ENCODE peak calls at places on chromosomes 12 and 14, in six cellular contexts. H is fibroblast of pulmonary artery, G is BJ, C is tibial artery, T is heart right ventricle, E is progenitor cell of endocrine pancreas. B is an unnamed sample.

GRCh38 chr14:87264386-87264785 is 728.6 kb downstream of the GALC start:
- DNase-seq in G (no peak), T (no peak), E (no peak), H (no peak), C (no peak), B (no peak)

GRCh38 chr14:33943081-33943480 is 7.8 kb downstream of the EGLN3 start:
- DNase-seq in H (no peak), C (no peak), T (no peak), G (no peak), E (no peak), B (no peak)

GRCh38 chr12:32390572-32391219 is 8.7 kb upstream of the FGD4 start:
- DNase-seq in E (no peak), C (no peak), H (peak; percentile 36), T (peak; percentile 24), G (no peak), B (peak; percentile 30)

GRCh38 chr12:100238801-100239200 is 28.1 kb downstream of the DEPDC4 start:
- DNase-seq in C (no peak), G (no peak), T (no peak), H (no peak), E (no peak), B (no peak)

GRCh38 chr14:99265571-99265970 is 6.4 kb downstream of the BCL11B start:
- DNase-seq in H (no peak), G (no peak), E (no peak), T (no peak), C (no peak), B (no peak)

GRCh38 chr14:99779751-99780150 is 13.5 kb upstream of the EML1 start:
- DNase-seq in H (peak; percentile 48), G (no peak), T (no peak), E (no peak), C (no peak), B (no peak)

GRCh38 chr12:47178014-47178413 is 98.3 kb upstream of the AMIGO2 start:
- DNase-seq in C (no peak), T (no peak), H (no peak), E (no peak), G (no peak), B (no peak)

GRCh38 chr14:101499080-101499479 is 62.2 kb upstream of the DIO3 start:
- DNase-seq in H (no peak), G (no peak), E (no peak), T (no peak), C (peak; percentile 58), B (peak; percentile 6)

GRCh38 chr14:36973806-36974442 is 198.5 kb downstream of the SLC25A21 start:
- DNase-seq in E (no peak), G (peak; percentile 35), H (peak; percentile 35), T (no peak), C (no peak), B (no peak)

GRCh38 chr12:11675952-11676505 is 26.6 kb downstream of the ETV6 start:
- DNase-seq in H (no peak), G (no peak), C (no peak), T (no peak), E (no peak), B (no peak)

GRCh38 chr12:120684523-120684932 is 2.4 kb upstream of the MLEC start:
- DNase-seq in E (no peak), H (peak; percentile 32), T (no peak), C (no peak), G (no peak), B (no peak)

GRCh38 chr12:76020281-76020680 is 11.3 kb downstream of the PHLDA1 start:
- DNase-seq in H (peak; percentile 72), C (no peak), G (no peak), T (no peak), E (no peak), B (no peak)

GRCh38 chr12:13744566-13744965 is 236.8 kb downstream of the GRIN2B start:
- DNase-seq in E (no peak), T (no peak), G (no peak), H (no peak), C (no peak), B (no peak)

GRCh38 chr14:80638620-80639215 is 302.8 kb downstream of the CEP128 start:
- DNase-seq in C (no peak), H (peak; percentile 82), T (no peak), G (peak; percentile 49), E (no peak), B (no peak)

GRCh38 chr12:52334185-52334584 is 13.0 kb upstream of the KRT83 start:
- DNase-seq in H (no peak), T (no peak), G (no peak), C (no peak), E (no peak), B (no peak)

GRCh38 chr14:95323361-95323760 is 3.7 kb upstream of the CLMN start:
- DNase-seq in T (no peak), E (no peak), H (no peak), C (no peak), G (no peak), B (no peak)

GRCh38 chr12:110741371-110741770 is 1.3 kb downstream of the PPP1CC start:
- DNase-seq in T (no peak), H (no peak), E (no peak), C (no peak), G (no peak), B (peak; percentile 35)

GRCh38 chr14:80425686-80426085 is 214.4 kb upstream of the DIO2 start:
- DNase-seq in C (no peak), E (no peak), H (peak; percentile 94), G (peak; percentile 93), T (no peak), B (no peak)

GRCh38 chr12:50243507-50243906 is 39.8 kb downstream of the LIMA1 start:
- DNase-seq in H (no peak), G (no peak), E (no peak), T (no peak), C (no peak), B (no peak)

GRCh38 chr12:51329742-51330141 is 5.8 kb upstream of the BIN2 start:
- DNase-seq in E (no peak), C (no peak), H (no peak), T (no peak), G (no peak), B (no peak)

GRCh38 chr12:52971701-52972329 is 22.9 kb downstream of the KRT18 start:
- DNase-seq in G (peak; percentile 41), E (no peak), H (peak; percentile 66), T (no peak), C (no peak), B (peak; percentile 33)

GRCh38 chr12:22275847-22276246 is 58.7 kb downstream of the ST8SIA1 start:
- DNase-seq in C (peak; percentile 97), E (no peak), H (peak; percentile 100), G (peak; percentile 98), T (peak; percentile 75), B (peak; percentile 95)

GRCh38 chr14:23939607-23940326 is 13.8 kb upstream of the DHRS4 start:
- DNase-seq in T (no peak), C (no peak), G (no peak), E (no peak), H (no peak), B (no peak)

GRCh38 chr12:41473441-41473840 is 285.3 kb downstream of the PDZRN4 start:
- DNase-seq in E (no peak), H (no peak), G (no peak), C (no peak), T (no peak), B (no peak)

GRCh38 chr14:76964695-76965094 is 63.8 kb downstream of the IRF2BPL start:
- DNase-seq in C (no peak), E (no peak), T (no peak), G (no peak), H (no peak), B (no peak)

GRCh38 chr12:56724660-56724988 is 475 bp downstream of the NACA start:
- DNase-seq in H (no peak), E (no peak), G (no peak), C (no peak), T (no peak), B (peak; percentile 33)

GRCh38 chr14:85531594-85532391 is 1.8 kb downstream of the FLRT2 start:
- DNase-seq in C (peak; percentile 85), H (peak; percentile 88), T (peak; percentile 48), G (no peak), E (peak; percentile 15), B (peak; percentile 41)
- TF ChIP-seq CTCF in C (peak; percentile 28), H (peak; percentile 51), T (peak; percentile 41), G (peak; percentile 60), E (peak; percentile 30), B (no peak)

GRCh38 chr14:39109893-39110715 is 4.0 kb upstream of the GEMIN2 start:
- DNase-seq in C (no peak), T (no peak), G (no peak), H (no peak), E (no peak), B (no peak)

GRCh38 chr14:39108791-39109190 is 5.3 kb upstream of the GEMIN2 start:
- DNase-seq in E (no peak), T (no peak), G (no peak), C (no peak), H (no peak), B (no peak)

GRCh38 chr14:39102265-39102968 is 618 bp downstream of the SEC23A start:
- DNase-seq in E (no peak), T (no peak), C (no peak), H (peak; percentile 45), G (no peak), B (peak; percentile 25)

GRCh38 chr14:39102969-39103957 is at the start of gene SEC23A:
- DNase-seq in H (peak; percentile 88), G (no peak), E (peak; percentile 85), T (peak; percentile 91), C (peak; percentile 96), B (peak; percentile 94)

GRCh38 chr14:39107624-39108023 is 4.6 kb upstream of the SEC23A start:
- DNase-seq in C (no peak), G (no peak), H (peak; percentile 71), T (no peak), E (no peak), B (no peak)
- TF ChIP-seq CTCF in C (no peak), G (peak; percentile 53), H (peak; percentile 60), T (peak; percentile 40), E (peak; percentile 58), B (peak; percentile 39)

GRCh38 chr12:122137229-122137628 is 36.8 kb downstream of the IL31 start:
- DNase-seq in E (no peak), G (no peak), H (no peak), T (no peak), C (no peak), B (no peak)
- TF ChIP-seq CTCF in E (peak; percentile 42), G (peak; percentile 11), H (peak; percentile 19), T (no peak), C (no peak), B (no peak)

GRCh38 chr14:82009993-82010392 is 476.3 kb upstream of the SEL1L start:
- DNase-seq in G (no peak), E (no peak), T (no peak), H (no peak), C (no peak), B (no peak)

GRCh38 chr14:82003418-82003817 is 469.8 kb upstream of the SEL1L start:
- DNase-seq in C (no peak), T (no peak), G (no peak), H (no peak), E (no peak), B (no peak)

GRCh38 chr14:82011460-82011859 is 477.8 kb upstream of the SEL1L start:
- DNase-seq in C (no peak), H (no peak), T (no peak), E (no peak), G (no peak), B (no peak)

DNA sequence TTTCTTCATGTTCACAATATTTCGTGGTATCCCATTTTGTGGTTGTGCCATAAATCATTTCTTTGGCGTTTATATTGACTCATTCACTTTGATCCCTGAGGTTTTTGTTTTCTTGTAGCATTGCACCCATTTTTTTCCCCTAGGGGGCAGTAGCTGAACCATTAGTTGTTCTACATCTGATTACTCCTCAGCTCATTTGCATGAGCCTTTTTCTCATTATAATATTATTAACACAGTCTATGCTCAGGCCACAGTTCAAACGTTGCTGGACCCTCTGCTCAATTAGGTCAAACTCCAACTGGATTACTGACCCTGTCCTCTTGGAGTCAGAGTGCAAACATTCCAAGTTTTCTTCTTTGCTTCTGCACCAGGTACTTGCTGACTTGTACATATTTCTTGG is 475.4 kb upstream of the SEL1L start:
- DNase-seq in H (no peak), C (no peak), E (no peak), G (no peak), T (no peak), B (no peak)
- TF ChIP-seq CTCF in H (no peak), C (no peak), E (peak; percentile 53), G (no peak), T (no peak), B (peak; percentile 4)

B was measured in adrenal gland.